ENCODE peak calls at places on chromosomes 11 and 22, in five cellular contexts. E is mammary epithelial cell, Z is PC-3, M is tibial artery, L is transverse colon. K is an unnamed sample. For H3K4me1, the result is how much of the 10 kb centered on the place peaks cover.

GRCh38 chr22:50136431-50137047 is 34.0 kb upstream of the PANX2 start:
- DNase-seq in E (peak), Z (no peak), M (no peak), L (no peak), K (peak)

GRCh38 chr22:34966980-34967379 is 99.0 kb upstream of the ISX start:
- DNase-seq in E (peak), Z (peak), M (no peak), L (no peak), K (peak)

GRCh38 chr11:32932196-32932595 is 39.6 kb downstream of the QSER1 start:
- DNase-seq in E (no peak), Z (no peak), M (no peak), L (no peak), K (no peak)

GRCh38 chr22:20526628-20527355 is 19.4 kb downstream of the MED15 start:
- DNase-seq in E (peak), Z (peak), M (no peak), L (no peak), K (peak)

GRCh38 chr11:87338046-87338639 is 300.4 kb downstream of the TMEM135 start:
- DNase-seq in E (no peak), Z (peak), M (no peak), L (no peak), K (no peak)

GRCh38 chr11:17414317-17414737 is 25.9 kb upstream of the KCNJ11 start:
- DNase-seq in E (no peak), Z (no peak), M (no peak), L (peak), K (no peak)

GRCh38 chr11:19073454-19074415 is 13.2 kb upstream of the MRGPRX2 start:
- DNase-seq in E (no peak), Z (no peak), M (no peak), L (no peak), K (no peak)

GRCh38 chr22:17443413-17444203 is 74.3 kb downstream of the CECR2 start:
- DNase-seq in E (no peak), Z (no peak), M (no peak), L (no peak), K (no peak)

GRCh38 chr11:78323356-78323755 is 94.3 kb downstream of the GAB2 start:
- DNase-seq in E (no peak), Z (no peak), M (no peak), L (no peak), K (no peak)

GRCh38 chr11:35600439-35600838 is 17.8 kb upstream of the FJX1 start:
- DNase-seq in E (no peak), Z (no peak), M (no peak), L (no peak), K (no peak)

DNA sequence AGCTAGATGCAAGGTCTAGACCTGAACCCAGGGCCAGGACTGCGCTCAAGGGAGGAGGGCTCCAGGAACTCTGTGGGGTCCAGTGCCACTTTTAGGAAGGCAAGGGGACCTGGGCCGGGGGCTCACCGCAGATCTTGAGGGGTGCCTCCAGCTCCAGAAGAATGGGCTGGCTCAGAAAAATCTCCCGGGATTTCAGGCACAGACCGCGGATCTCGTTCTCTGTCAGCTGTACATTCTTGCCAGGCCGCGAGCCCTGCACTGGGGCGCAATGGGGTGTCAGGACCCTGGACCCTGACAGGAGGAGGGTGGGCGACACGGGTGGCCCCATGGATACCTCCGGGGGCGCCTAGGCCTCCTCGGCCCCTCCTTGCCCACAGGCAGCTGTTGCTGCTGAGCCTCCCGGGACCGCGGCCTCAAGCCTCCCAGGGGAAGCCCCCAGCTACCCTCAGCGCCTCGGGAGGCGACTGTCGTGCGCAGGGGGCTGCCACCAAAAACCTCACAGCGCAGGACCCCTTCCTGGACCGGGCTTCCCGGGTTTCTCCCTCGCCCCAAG is 640 bp downstream of the PPP1CA start:
- DNase-seq in E (no peak), Z (no peak), M (no peak), L (no peak), K (no peak)
- H3K4me1 ChIP-seq in E (under half), Z (under half), M (under half), L (under half), K (under half)

DNA sequence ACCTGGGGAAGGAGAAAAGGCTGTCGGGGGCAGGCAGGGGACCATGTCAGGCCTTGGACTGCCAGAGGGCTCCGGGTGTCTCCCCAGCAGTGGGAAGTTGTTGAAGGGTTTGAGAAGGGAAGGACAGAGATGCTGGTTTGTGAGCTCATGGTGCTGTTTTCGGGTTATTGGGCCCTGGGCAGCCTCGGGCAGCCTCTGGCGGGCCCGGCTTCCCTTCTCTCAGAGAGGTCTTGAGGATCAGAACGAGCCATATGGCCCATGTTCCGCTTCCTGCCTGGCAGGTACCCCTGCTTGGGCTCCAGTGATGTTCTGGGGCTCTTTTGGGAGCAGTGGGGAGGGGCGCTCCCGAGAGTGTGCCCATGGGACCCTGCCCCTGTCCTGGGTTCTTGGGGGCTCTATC is 9.8 kb downstream of the MYRF start:
- DNase-seq in E (no peak), Z (no peak), M (no peak), L (no peak), K (no peak)
- H3K27ac ChIP-seq in E (no peak), Z (no peak), M (no peak), L (no peak), K (no peak)

DNA sequence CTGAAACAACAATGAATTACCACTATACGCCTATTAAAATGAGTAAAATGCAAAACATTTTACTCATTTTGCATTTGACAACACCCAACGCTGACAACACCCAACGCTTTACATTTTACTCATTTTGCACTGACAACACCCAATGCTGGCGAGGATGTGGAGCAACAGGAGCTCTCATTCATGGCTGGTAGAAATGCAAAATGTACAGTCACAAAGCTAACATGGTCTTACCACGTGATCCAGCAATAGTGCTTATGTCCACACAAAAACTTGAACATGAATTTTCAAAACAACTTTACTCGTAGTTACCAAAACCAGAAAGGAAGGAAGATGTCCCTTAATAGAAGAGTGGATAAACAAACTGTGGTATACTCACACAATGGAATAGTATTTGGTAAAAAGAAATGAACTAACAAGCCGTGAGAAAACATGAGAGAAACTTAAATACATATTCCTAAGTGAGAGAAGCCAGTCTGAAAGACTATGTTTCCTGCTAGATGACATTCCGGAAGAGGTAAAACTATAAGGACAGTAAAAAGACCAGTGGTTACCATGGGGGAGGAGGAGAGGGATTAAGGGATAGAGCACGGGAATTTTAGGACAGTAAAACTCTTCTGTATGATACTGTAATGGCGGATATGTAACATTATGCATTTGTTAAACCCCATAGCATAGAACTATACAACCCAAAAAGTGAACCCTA is 11.4 kb upstream of the MSANTD2 start:
- DNase-seq in E (no peak), Z (no peak), M (no peak), L (no peak), K (no peak)
- H3K4me1 ChIP-seq in E (under half), Z (under half), M (under half), L (under half), K (under half)

DNA sequence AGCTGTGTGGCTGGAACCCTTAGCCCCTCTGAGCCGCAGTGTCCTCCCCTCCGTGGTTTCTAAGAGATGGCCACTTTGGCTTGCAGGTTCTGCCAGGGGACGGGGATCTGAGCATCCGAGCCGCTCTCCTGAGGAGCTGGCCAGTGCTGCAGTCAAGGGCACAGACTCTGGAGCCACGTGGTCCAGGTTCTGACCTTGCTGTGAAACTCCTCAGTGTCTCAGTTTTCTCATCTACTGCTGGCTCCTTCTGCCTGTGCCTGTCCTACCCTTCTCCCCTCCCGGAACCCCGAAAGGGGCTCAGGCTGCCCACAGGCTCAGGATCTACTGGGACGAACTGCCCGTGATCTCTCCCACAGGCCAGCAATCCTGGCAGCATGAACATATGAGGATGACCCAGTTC is 65.4 kb upstream of the TTLL12 start:
- DNase-seq in E (no peak), Z (no peak), M (no peak), L (no peak), K (no peak)
- H3K27ac ChIP-seq in E (no peak), Z (no peak), M (no peak), L (no peak), K (no peak)

K was measured in fibroblast of lung.